ENCODE peak calls at places on chromosomes 5 and 9, in eight cellular contexts. I is mesenchymal stem cell; S is NCI-H345; B is lower lobe of right lung; C is left ventricle myocardium inferior; Y is GM23338; J is CD8-positive, alpha-beta T cell; R is NCI-H1694. D is an unnamed sample.

GRCh38 chr5:179731791-179732411 is 721 bp upstream of the MAML1 start:
- DNase-seq in I (peak; percentile 97), S (no peak), B (peak; percentile 57), C (peak; percentile 21), Y (no peak), J (no peak), R (no peak), D (no peak)

GRCh38 chr9:114238471-114238870 is 83.1 kb downstream of the COL27A1 start:
- DNase-seq in I (no peak), S (no peak), B (no peak), C (peak; percentile 45), Y (no peak), J (no peak), R (no peak), D (no peak)

GRCh38 chr9:93576296-93577044 is at the start of gene PHF2:
- DNase-seq in I (peak; percentile 21), S (no peak), B (peak; percentile 64), C (no peak), Y (peak; percentile 43), J (no peak), R (no peak), D (peak; percentile 86)

GRCh38 chr9:35313911-35314310 is 152.1 kb downstream of the UNC13B start:
- DNase-seq in I (peak; percentile 25), S (no peak), B (no peak), C (no peak), Y (peak; percentile 8), J (no peak), R (no peak), D (no peak)

GRCh38 chr5:38666668-38667498 is 110.4 kb upstream of the LIFR start:
- DNase-seq in I (peak; percentile 27), S (no peak), B (peak; percentile 51), C (peak; percentile 43), Y (peak; percentile 48), J (no peak), R (no peak), D (peak; percentile 28)

GRCh38 chr5:178793156-178793555 is 62.7 kb upstream of the ZNF354A start:
- DNase-seq in I (no peak), S (peak; percentile 42), B (no peak), C (peak; percentile 20), Y (peak; percentile 90), J (no peak), R (no peak), D (peak; percentile 71)

GRCh38 chr9:110031511-110032173 is 176.3 kb downstream of the C9orf152 start:
- DNase-seq in I (peak; percentile 78), S (no peak), B (no peak), C (no peak), Y (no peak), J (no peak), R (no peak), D (no peak)

GRCh38 chr5:119217183-119217582 is 138.6 kb upstream of the TNFAIP8 start:
- DNase-seq in I (no peak), S (no peak), B (no peak), C (no peak), Y (no peak), J (no peak), R (no peak), D (no peak)

GRCh38 chr5:89307972-89308371 is 425.0 kb upstream of the MEF2C start:
- DNase-seq in I (no peak), S (no peak), B (no peak), C (no peak), Y (no peak), J (no peak), R (no peak), D (no peak)

GRCh38 chr5:157458835-157459234 is 1.2 kb upstream of the NIPAL4 start:
- DNase-seq in I (no peak), S (no peak), B (no peak), C (no peak), Y (peak; percentile 27), J (no peak), R (no peak), D (no peak)

GRCh38 chr9:27368317-27368985 is 71.5 kb upstream of the EQTN start:
- DNase-seq in I (no peak), S (no peak), B (no peak), C (peak; percentile 27), Y (no peak), J (no peak), R (no peak), D (no peak)

GRCh38 chr9:110583237-110583636 is 3.7 kb upstream of the SVEP1 start:
- DNase-seq in I (no peak), S (no peak), B (no peak), C (no peak), Y (no peak), J (no peak), R (peak; percentile 12), D (no peak)

GRCh38 chr9:107299437-107299836 is 16.4 kb downstream of the RAD23B start:
- DNase-seq in I (peak; percentile 22), S (no peak), B (no peak), C (no peak), Y (no peak), J (no peak), R (no peak), D (no peak)

GRCh38 chr5:141849371-141850182 is 28.6 kb downstream of the PCDH1 start:
- DNase-seq in I (peak; percentile 83), S (peak; percentile 88), B (peak; percentile 93), C (peak; percentile 90), Y (peak; percentile 97), J (peak; percentile 66), R (peak; percentile 57), D (peak; percentile 95)

GRCh38 chr5:160643588-160643987 is 208.4 kb downstream of the ATP10B start:
- DNase-seq in I (no peak), S (no peak), B (no peak), C (no peak), Y (no peak), J (no peak), R (no peak), D (no peak)

GRCh38 chr9:116701940-116702642 is 15.0 kb downstream of the TRIM32 start:
- DNase-seq in I (no peak), S (no peak), B (no peak), C (no peak), Y (no peak), J (no peak), R (no peak), D (no peak)

GRCh38 chr9:7523644-7524043 is 275.9 kb downstream of the DMAC1 start:
- DNase-seq in I (no peak), S (no peak), B (no peak), C (no peak), Y (peak; percentile 41), J (no peak), R (no peak), D (no peak)

GRCh38 chr5:50445281-50445949 is 4.3 kb upstream of the EMB start:
- DNase-seq in I (no peak), S (no peak), B (no peak), C (no peak), Y (no peak), J (peak; percentile 33), R (no peak), D (no peak)

GRCh38 chr5:132457371-132458225 is 33.0 kb downstream of the IRF1 start:
- DNase-seq in I (peak; percentile 99), S (no peak), B (peak; percentile 74), C (no peak), Y (no peak), J (peak; percentile 85), R (no peak), D (no peak)

GRCh38 chr5:107570805-107571531 is 99.8 kb downstream of the EFNA5 start:
- DNase-seq in I (peak; percentile 24), S (peak; percentile 23), B (no peak), C (no peak), Y (peak; percentile 55), J (peak; percentile 23), R (no peak), D (no peak)

GRCh38 chr5:42982107-42982622 is 58.0 kb downstream of the ANXA2R start:
- DNase-seq in I (peak; percentile 48), S (peak; percentile 53), B (no peak), C (no peak), Y (no peak), J (no peak), R (no peak), D (no peak)

GRCh38 chr9:72382405-72382804 is 17.4 kb upstream of the ZFAND5 start:
- DNase-seq in I (no peak), S (no peak), B (no peak), C (no peak), Y (no peak), J (no peak), R (no peak), D (no peak)

GRCh38 chr5:78726003-78726402 is 77.4 kb upstream of the LHFPL2 start:
- DNase-seq in I (no peak), S (no peak), B (no peak), C (no peak), Y (no peak), J (no peak), R (no peak), D (no peak)

D was measured in SK-N-SH.